ENCODE peak calls at places on chromosome 22, in four cellular contexts. C is H1, K is mesendoderm, V is H9. G is an unnamed sample.

GRCh38 chr22:41998361-41999261 is at the start of gene WBP2NL:
- DNase-seq in V (no peak), K (no peak), C (no peak), G (peak; percentile 51)

GRCh38 chr22:17734197-17734596 is 40.1 kb downstream of the BID start:
- DNase-seq in C (no peak), V (no peak), K (no peak), G (peak; percentile 87)

GRCh38 chr22:31474743-31475142 is 14.9 kb downstream of the EIF4ENIF1 start:
- DNase-seq in K (no peak), V (no peak), C (no peak), G (peak; percentile 89)

GRCh38 chr22:48758021-48758561 is 1069.6 kb downstream of the BRD1 start:
- DNase-seq in V (peak; percentile 20), C (no peak), K (no peak), G (no peak)

GRCh38 chr22:33909075-33909458 is 11.2 kb downstream of the LARGE1 start:
- DNase-seq in C (no peak), V (no peak), K (no peak), G (peak; percentile 84)

GRCh38 chr22:17980013-17980510 is 44.3 kb downstream of the MICAL3 start:
- DNase-seq in V (no peak), K (no peak), C (no peak), G (no peak)

GRCh38 chr22:20867179-20868099 is 8.6 kb downstream of the SNAP29 start:
- DNase-seq in K (no peak), V (no peak), C (no peak), G (peak; percentile 46)

GRCh38 chr22:49810363-49811013 is 17.2 kb downstream of the BRD1 start:
- DNase-seq in C (no peak), V (no peak), K (no peak), G (peak; percentile 30)

GRCh38 chr22:35119494-35119893 is 53.5 kb downstream of the ISX start:
- DNase-seq in K (no peak), C (no peak), V (no peak), G (no peak)

GRCh38 chr22:35352214-35353111 is 28.4 kb upstream of the HMOX1 start:
- DNase-seq in K (peak; percentile 68), V (peak; percentile 74), C (no peak), G (no peak)

GRCh38 chr22:19599626-19600243 is 75.5 kb upstream of the CLDN5 start:
- DNase-seq in C (no peak), V (no peak), K (no peak), G (no peak)

GRCh38 chr22:36732609-36733008 is 29.1 kb upstream of the CACNG2 start:
- DNase-seq in C (no peak), K (no peak), V (peak; percentile 8), G (no peak)

GRCh38 chr22:33028191-33028700 is 29.9 kb downstream of the SYN3 start:
- DNase-seq in K (no peak), V (no peak), C (no peak), G (no peak)

GRCh38 chr22:38842512-38843200 is 1.2 kb downstream of the NPTXR start:
- DNase-seq in K (no peak), C (no peak), V (no peak), G (no peak)

GRCh38 chr22:42732071-42732470 is 11.4 kb upstream of the A4GALT start:
- DNase-seq in C (no peak), V (no peak), K (no peak), G (no peak)

GRCh38 chr22:37318255-37319109 is 36.2 kb downstream of the CYTH4 start:
- DNase-seq in K (no peak), V (no peak), C (no peak), G (no peak)

GRCh38 chr22:35383679-35384071 is 2.8 kb downstream of the HMOX1 start:
- DNase-seq in V (no peak), C (no peak), K (no peak), G (no peak)

GRCh38 chr22:49046000-49046545 is 781.6 kb downstream of the BRD1 start:
- DNase-seq in C (no peak), V (no peak), K (no peak), G (no peak)

GRCh38 chr22:49670610-49671330 is 156.9 kb downstream of the BRD1 start:
- DNase-seq in V (peak; percentile 54), C (no peak), K (peak; percentile 37), G (no peak)

GRCh38 chr22:39251762-39252460 is 7.1 kb upstream of the PDGFB start:
- DNase-seq in K (no peak), V (no peak), C (no peak), G (no peak)

GRCh38 chr22:19536564-19536963 is 12.4 kb upstream of the CLDN5 start:
- DNase-seq in C (no peak), K (no peak), V (no peak), G (no peak)

GRCh38 chr22:17217179-17217578 is 2.1 kb downstream of the ADA2 start:
- DNase-seq in V (no peak), C (no peak), K (peak; percentile 45), G (no peak)

GRCh38 chr22:39598017-39598965 is 27.7 kb downstream of the CACNA1I start:
- DNase-seq in V (peak; percentile 95), C (peak; percentile 57), K (peak; percentile 86), G (no peak)

GRCh38 chr22:40512426-40513136 is 123.9 kb downstream of the MRTFA start:
- DNase-seq in V (no peak), C (no peak), K (peak; percentile 62), G (peak; percentile 99)

GRCh38 chr22:32717337-32718240 is 83.9 kb upstream of the TIMP3 start:
- DNase-seq in C (no peak), K (no peak), V (no peak), G (peak; percentile 84)

GRCh38 chr22:32617271-32617670 is 142.7 kb downstream of the FBXO7 start:
- DNase-seq in V (no peak), K (no peak), C (no peak), G (peak; percentile 74)

GRCh38 chr22:50727678-50728522 is 10.1 kb upstream of the ACR start:
- DNase-seq in V (no peak), K (no peak), C (no peak), G (no peak)

GRCh38 chr22:26168199-26168915 is 905 bp upstream of the SEZ6L start:
- DNase-seq in C (no peak), K (peak; percentile 54), V (peak; percentile 44), G (no peak)

GRCh38 chr22:44131989-44132685 is 48.6 kb upstream of the PARVG start:
- DNase-seq in C (no peak), V (no peak), K (no peak), G (no peak)

GRCh38 chr22:44133161-44133560 is 47.6 kb upstream of the PARVG start:
- DNase-seq in C (no peak), K (no peak), V (no peak), G (no peak)

GRCh38 chr22:44131412-44131811 is 49.3 kb upstream of the PARVG start:
- DNase-seq in C (no peak), K (no peak), V (no peak), G (no peak)

GRCh38 chr22:44133901-44134511 is 46.7 kb upstream of the PARVG start:
- DNase-seq in K (no peak), V (no peak), C (no peak), G (no peak)

GRCh38 chr22:44132724-44133123 is 48.0 kb upstream of the PARVG start:
- DNase-seq in C (no peak), K (peak; percentile 49), V (peak; percentile 63), G (no peak)
- H3K56ac ChIP-seq in C (no peak overlapping the region), K (no peak overlapping the region), V (no peak overlapping the region), G (no peak overlapping the region)

GRCh38 chr22:27996981-27997380 is 77.9 kb upstream of the PITPNB start:
- DNase-seq in C (no peak), V (no peak), K (no peak), G (no peak)
- H3K56ac ChIP-seq in C (no peak overlapping the region), V (no peak overlapping the region), K (no peak overlapping the region), G (no peak overlapping the region)

GRCh38 chr22:46162771-46163170 is 12.4 kb downstream of the PPARA start:
- DNase-seq in V (no peak), K (no peak), C (no peak), G (no peak)
- H3K56ac ChIP-seq in V (no peak overlapping the region), K (no peak overlapping the region), C (no peak overlapping the region), G (no peak overlapping the region)

DNA sequence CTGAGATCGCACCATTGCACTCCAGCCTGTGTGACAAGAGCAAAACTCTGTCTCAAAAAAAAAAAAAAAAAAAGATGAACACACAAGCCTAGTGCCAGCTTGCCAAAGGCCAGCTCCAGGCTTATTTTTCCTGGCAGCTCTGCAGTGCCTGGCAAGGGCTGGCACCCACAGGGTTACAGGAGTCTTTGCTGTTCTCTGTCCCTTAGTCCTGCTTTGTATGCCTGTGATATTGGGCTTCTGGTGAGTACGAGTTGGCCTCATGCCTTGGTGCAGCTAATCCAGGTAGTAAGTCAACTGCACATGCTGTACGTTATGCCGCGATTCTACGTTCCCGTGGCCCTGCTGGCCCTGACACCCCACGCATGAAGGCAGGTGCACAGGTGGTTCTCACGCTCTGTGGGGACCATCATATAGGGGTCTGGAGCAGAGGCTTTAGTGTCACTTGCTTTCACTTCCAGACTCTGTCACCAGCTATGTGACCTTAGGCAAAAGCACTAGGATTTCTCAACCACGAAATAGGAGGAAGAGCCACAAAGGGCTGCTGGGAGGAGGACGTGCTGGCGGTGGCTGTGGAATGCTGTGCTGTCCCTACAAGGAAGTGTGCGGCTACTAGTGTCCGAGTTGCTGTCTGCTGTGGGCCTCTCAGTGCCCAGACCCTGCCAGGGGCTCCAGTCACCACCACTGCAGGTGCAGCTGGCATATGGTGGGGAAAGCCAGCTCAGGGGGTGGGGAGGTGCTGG is 21.4 kb upstream of the RASL10A start:
- DNase-seq in K (no peak), V (no peak), C (no peak), G (no peak)
- H3K56ac ChIP-seq in K (no peak overlapping the region), V (no peak overlapping the region), C (no peak overlapping the region), G (no peak overlapping the region)

DNA sequence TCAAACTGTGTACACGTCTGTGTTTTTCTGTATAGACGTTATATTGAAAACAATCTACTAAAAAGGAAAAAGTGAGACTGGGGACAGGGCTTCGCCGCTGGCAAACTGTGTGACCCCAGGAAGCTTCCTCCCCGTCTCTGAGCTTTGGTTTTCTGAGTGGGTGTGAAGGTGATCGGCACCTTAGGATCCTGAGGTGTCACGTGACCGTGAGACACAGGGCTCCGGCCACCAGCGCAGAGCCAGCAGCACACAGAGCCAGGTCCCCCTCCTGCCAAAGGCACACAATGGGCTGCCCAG is 32.0 kb downstream of the KIAA0930 start:
- DNase-seq in K (no peak), C (no peak), V (no peak), G (no peak)
- H3K56ac ChIP-seq in K (no peak overlapping the region), C (no peak overlapping the region), V (no peak overlapping the region), G (no peak overlapping the region)

DNA sequence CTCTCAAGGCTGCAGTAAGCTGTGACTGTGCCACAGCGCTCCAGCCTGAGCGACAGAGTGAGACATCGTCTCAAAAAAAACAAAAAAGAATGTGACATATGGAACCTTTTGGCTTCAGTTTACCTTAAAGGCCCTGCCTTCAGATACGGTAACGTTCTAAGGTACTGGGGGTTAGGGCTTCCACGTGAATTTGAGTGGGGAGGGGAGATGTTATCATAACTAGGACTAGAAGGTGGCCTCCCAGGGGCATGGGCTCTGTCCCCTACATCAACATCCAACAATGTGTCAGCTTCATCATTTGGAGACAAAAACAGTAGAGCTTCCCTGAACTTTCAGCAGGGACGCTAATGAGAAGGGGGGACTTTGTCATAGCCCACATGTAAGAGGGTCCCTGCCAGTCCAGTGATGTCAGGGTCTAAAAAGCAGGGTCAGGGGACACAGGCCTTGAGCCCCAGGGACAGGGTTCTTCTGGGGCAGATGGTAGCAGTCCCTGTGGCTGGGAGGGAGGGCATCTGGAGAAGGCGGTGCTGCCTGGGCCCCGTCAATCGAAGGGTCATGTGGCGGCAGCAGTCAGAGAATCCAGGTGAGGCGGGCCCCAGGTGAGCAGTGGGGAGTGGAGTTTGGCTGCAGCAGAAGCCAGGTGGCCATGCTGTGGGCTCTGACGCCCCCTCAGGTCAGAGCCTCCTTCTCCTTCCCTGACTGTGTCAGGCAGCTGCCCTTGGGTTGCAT is 79.8 kb downstream of the BCR start:
- DNase-seq in C (no peak), V (peak; percentile 83), K (peak; percentile 63), G (no peak)
- H3K56ac ChIP-seq in C (no peak overlapping the region), V (no peak overlapping the region), K (peak overlapping the region; percentile 22), G (no peak overlapping the region)